ENCODE peak calls at places on chromosome 14, in five cellular contexts. Q is PC-9, H is tibial nerve, A is thoracic aorta, J is keratinocyte. C is an unnamed sample.

GRCh38 chr14:33118653-33119052 is 180.0 kb downstream of the NPAS3 start:
- DNase-seq in H (no peak), A (no peak), Q (no peak), J (no peak), C (no peak)

GRCh38 chr14:54935100-54935499 is 32.5 kb upstream of the GCH1 start:
- DNase-seq in Q (no peak), A (no peak), J (no peak), H (no peak), C (no peak)

GRCh38 chr14:103135333-103136075 is 12.2 kb downstream of the TNFAIP2 start:
- DNase-seq in Q (no peak), J (no peak), H (no peak), A (no peak), C (no peak)

GRCh38 chr14:62125793-62126192 is 363.6 kb downstream of the SNAPC1 start:
- DNase-seq in H (no peak), A (no peak), J (no peak), Q (no peak), C (no peak)

GRCh38 chr14:97456958-97457357 is 659.8 kb downstream of the VRK1 start:
- DNase-seq in A (no peak), J (no peak), H (no peak), Q (no peak), C (no peak)

GRCh38 chr14:84340938-84341337 is 1189.0 kb upstream of the FLRT2 start:
- DNase-seq in J (no peak), Q (no peak), A (no peak), H (no peak), C (no peak)

GRCh38 chr14:95784137-95784536 is 70.2 kb upstream of the TCL1A start:
- DNase-seq in Q (no peak), H (no peak), J (no peak), A (no peak), C (no peak)

GRCh38 chr14:44404021-44404420 is 103.1 kb downstream of the FSCB start:
- DNase-seq in Q (no peak), H (no peak), A (no peak), J (no peak), C (no peak)

GRCh38 chr14:72525087-72525909 is 368.6 kb downstream of the DPF3 start:
- DNase-seq in Q (no peak), J (no peak), A (no peak), H (no peak), C (no peak)

GRCh38 chr14:53183611-53184010 is 30.5 kb upstream of the DDHD1 start:
- DNase-seq in A (no peak), H (no peak), Q (no peak), J (no peak), C (no peak)

GRCh38 chr14:53002576-53002975 is 51.7 kb upstream of the FERMT2 start:
- DNase-seq in Q (no peak), J (no peak), A (no peak), H (no peak), C (no peak)

GRCh38 chr14:81684696-81685095 is 151.0 kb upstream of the SEL1L start:
- DNase-seq in J (no peak), A (no peak), H (no peak), Q (no peak), C (no peak)

GRCh38 chr14:99603471-99603933 is 505 bp downstream of the CCDC85C start:
- DNase-seq in J (no peak), A (no peak), H (no peak), Q (no peak), C (no peak)

GRCh38 chr14:99600232-99600888 is 3.6 kb downstream of the CCDC85C start:
- DNase-seq in Q (no peak), A (no peak), J (no peak), H (no peak), C (no peak)

GRCh38 chr14:99601301-99601945 is 2.6 kb downstream of the CCDC85C start:
- DNase-seq in Q (no peak), J (no peak), H (no peak), A (no peak), C (no peak)

GRCh38 chr14:99602788-99603415 is 1.1 kb downstream of the CCDC85C start:
- DNase-seq in A (no peak), Q (no peak), J (no peak), H (no peak), C (no peak)

DNA sequence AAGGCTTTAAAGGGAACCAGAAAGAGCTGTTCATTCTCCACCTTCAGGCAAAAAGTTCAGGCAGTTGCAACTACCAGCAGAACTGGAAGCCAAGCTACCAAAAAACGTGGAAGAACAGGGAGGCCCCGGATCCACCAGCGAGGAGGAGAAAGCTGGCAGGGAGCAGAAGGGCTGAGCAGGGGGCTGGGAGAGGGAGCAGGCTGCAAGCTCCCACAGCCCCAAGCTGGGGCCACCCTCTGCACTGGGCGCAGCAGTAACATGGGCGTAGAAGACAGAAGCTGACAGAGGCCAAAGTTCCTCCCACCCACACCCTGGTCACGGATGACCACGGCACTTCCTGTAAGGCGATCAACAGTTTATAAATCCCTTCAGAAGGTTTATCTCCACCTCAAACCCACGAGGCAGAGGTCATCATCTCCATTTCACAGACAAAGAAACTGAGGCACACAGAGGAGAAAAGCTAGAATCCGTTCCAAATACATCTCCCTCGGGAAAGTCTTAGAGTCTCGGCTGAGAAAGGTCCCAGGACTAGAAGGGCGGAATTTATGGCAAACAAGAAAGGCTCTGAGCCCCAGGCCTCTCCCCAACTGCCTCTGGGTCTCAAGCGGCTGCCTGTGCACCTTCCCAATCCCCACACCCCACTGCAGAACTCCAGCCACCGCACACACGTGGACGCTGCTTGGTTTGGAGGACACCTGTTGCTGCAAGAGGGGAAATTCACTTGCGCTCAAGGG is 1.8 kb downstream of the CCDC85C start:
- DNase-seq in J (no peak), H (no peak), A (no peak), Q (no peak), C (no peak)
- TF ChIP-seq CTCF in J (peak; percentile 25), H (no peak), A (no peak), Q (no peak), C (no peak)

GRCh38 chr14:60655898-60656754 is 6.8 kb upstream of the SIX1 start:
- DNase-seq in J (no peak), H (no peak), Q (peak; percentile 8), A (no peak), C (no peak)
- H3K27me3 ChIP-seq in J (peaks cover 75% of the 10 kb centered on the region), H (no peaks in the 10 kb centered on the region), Q (no peaks in the 10 kb centered on the region), A (no peaks in the 10 kb centered on the region), C (peaks cover 4% of the 10 kb centered on the region)

DNA sequence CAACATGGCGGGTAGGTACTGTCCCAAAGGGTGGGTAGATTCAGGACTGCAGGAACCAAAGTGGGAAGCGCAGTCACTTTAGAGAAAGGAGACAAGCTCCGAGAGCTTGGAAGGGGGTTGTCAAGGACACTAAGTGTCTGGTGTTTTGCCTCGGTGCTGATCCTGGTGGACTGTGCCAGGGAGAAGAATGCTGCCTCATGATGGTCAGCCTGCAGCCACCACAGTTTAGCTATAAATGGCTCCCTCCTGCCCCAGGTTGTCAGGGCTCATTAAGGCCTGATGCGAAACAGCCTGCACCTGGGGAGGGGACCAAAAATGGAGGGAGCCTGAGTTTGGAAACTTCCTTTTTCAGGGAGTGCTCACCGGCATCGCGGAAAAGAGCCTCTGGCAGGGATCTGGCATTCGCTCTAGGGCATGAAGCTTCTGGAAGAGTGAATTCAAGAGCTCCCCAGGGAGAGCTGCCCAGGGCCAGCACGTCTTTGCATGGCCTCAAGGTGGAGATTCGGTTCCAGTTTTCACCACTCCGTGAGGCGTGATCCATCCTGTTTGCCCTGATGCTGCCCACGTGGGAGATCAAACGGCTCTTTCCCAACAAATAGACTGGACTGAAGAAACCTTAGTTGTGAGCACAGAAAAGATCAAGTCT is 164.0 kb downstream of the FOXN3 start:
- DNase-seq in H (no peak), A (no peak), Q (no peak), J (no peak), C (no peak)
- TF ChIP-seq CTCF in H (no peak), A (peak; percentile 33), Q (no peak), J (peak; percentile 18), C (no peak)

GRCh38 chr14:74425525-74426201 is 347 bp downstream of the SYNDIG1L start:
- DNase-seq in A (no peak), H (no peak), Q (no peak), J (no peak), C (no peak)
- H3K27me3 ChIP-seq in A (no peaks in the 10 kb centered on the region), H (no peaks in the 10 kb centered on the region), Q (peaks cover 13% of the 10 kb centered on the region), J (peaks cover 36% of the 10 kb centered on the region), C (peaks cover 15% of the 10 kb centered on the region)

GRCh38 chr14:68775614-68776126 is 17.2 kb downstream of the ZFP36L1 start:
- DNase-seq in Q (no peak), H (no peak), J (no peak), A (no peak), C (no peak)

GRCh38 chr14:68777644-68778043 is 15.2 kb downstream of the ZFP36L1 start:
- DNase-seq in A (no peak), Q (no peak), H (no peak), J (no peak), C (no peak)

GRCh38 chr14:68772761-68773381 is 20.0 kb downstream of the ZFP36L1 start:
- DNase-seq in H (no peak), A (no peak), Q (no peak), J (no peak), C (no peak)

GRCh38 chr14:68771631-68772030 is 21.2 kb downstream of the ZFP36L1 start:
- DNase-seq in H (no peak), A (no peak), Q (no peak), J (no peak), C (no peak)

DNA sequence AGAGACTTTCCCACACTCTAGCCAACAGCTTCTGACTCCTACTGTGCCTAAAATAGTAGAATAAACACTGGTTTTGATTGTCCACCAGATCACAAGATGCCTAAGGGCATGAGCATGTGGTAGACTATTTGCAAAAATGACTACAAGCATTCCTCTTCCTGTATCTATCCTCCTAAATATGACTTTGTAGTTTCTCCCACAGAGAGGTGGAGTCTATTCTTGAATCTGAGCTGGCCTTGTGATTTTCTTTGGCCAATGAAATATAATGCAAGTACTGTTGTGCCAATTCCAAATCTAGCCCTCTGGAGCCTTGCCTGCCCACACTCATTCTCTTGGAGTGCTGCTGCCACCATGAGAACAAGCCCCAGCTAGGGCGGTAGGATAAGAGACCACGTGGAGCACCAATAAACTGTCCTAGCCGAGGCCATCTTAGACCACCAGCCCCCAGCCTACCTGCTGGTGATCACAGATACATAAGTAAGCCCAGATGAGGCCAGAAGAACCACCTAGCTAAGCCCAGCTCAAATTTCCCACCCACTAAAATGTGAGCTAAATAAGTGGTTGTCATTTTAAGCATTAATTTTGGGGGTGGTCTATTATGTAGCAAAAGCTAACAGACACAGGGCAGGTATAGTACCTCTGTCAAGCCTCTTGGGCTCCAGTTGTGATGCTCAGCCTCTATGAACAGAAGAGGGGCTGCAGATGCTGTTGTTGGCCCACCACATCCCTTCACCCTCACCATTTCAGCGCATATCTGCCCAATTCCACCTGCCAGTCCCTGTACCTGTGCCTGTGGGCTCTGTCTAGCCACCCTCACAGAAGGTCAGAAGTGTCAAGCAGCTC is 17.9 kb downstream of the ZFP36L1 start:
- DNase-seq in J (no peak), Q (no peak), H (no peak), A (no peak), C (peak; percentile 94)
- TF ChIP-seq CTCF in J (peak; percentile 39), Q (peak; percentile 8), H (no peak), A (no peak), C (no peak)

DNA sequence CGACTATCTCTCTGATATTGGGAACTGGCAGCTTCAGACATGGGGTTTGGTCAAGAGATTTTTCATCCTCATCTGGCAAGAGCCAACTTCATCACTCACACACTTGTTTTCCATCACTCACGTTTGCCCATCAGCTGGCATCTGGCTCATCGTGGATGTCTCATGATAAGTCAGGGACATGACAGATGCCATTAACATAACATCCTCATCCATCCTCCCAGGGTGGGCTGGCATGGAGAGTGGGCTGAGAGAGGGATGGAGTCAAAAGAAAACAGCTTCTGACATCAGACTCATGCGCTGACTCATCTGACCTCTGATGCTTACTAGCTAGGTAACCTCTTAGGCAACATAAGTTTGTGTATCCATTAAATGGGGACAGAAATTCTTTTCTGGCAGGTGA is 1.8 kb upstream of the VSX2 start:
- DNase-seq in Q (no peak), A (no peak), H (no peak), J (no peak), C (no peak)
- H3K27me3 ChIP-seq in Q (peaks cover 90% of the 10 kb centered on the region), A (peaks cover 31% of the 10 kb centered on the region), H (peaks cover 12% of the 10 kb centered on the region), J (peaks cover 65% of the 10 kb centered on the region), C (peaks cover 56% of the 10 kb centered on the region)

C was measured in BJ.